ENCODE peak calls at places on chromosomes 2 and 18, in four cellular contexts. F is MM.1S, D is choroid plexus epithelial cell, Y is nephron progenitor cell. X is an unnamed sample.

GRCh38 chr2:201402651-201403573 is 45.8 kb upstream of the FLACC1 start:
- DNase-seq in F (no peak), D (peak; percentile 59), Y (no peak), X (no peak)

GRCh38 chr2:180077295-180077906 is 70.3 kb upstream of the CWC22 start:
- DNase-seq in F (peak; percentile 46), D (peak; percentile 61), Y (no peak), X (peak; percentile 16)

GRCh38 chr18:54958711-54959625 is at the start of gene CCDC68:
- DNase-seq in F (no peak), D (peak; percentile 56), Y (no peak), X (no peak)

GRCh38 chr2:185374878-185375277 is 363.7 kb upstream of the FSIP2 start:
- DNase-seq in F (no peak), D (no peak), Y (no peak), X (no peak)

GRCh38 chr2:190663839-190664238 is 15.0 kb downstream of the NAB1 start:
- DNase-seq in F (no peak), D (peak; percentile 28), Y (no peak), X (no peak)

GRCh38 chr2:209960676-209961630 is 41.5 kb upstream of the RPE start:
- DNase-seq in F (peak; percentile 72), D (peak; percentile 96), Y (peak; percentile 63), X (peak; percentile 38)

GRCh38 chr2:219073413-219074129 is 12.8 kb upstream of the IHH start:
- DNase-seq in F (peak; percentile 30), D (peak; percentile 85), Y (peak; percentile 65), X (peak; percentile 70)

GRCh38 chr2:106956879-106957278 is 70.9 kb upstream of the ST6GAL2 start:
- DNase-seq in F (no peak), D (peak; percentile 96), Y (no peak), X (no peak)

GRCh38 chr2:141522702-141523101 is 608.1 kb downstream of the LRP1B start:
- DNase-seq in F (no peak), D (peak; percentile 6), Y (no peak), X (no peak)

GRCh38 chr18:9148239-9148552 is 11.6 kb downstream of the ANKRD12 start:
- DNase-seq in F (no peak), D (no peak), Y (no peak), X (no peak)

GRCh38 chr2:141641462-141641861 is 489.4 kb downstream of the LRP1B start:
- DNase-seq in F (no peak), D (peak; percentile 57), Y (no peak), X (no peak)

GRCh38 chr2:12809526-12809925 is 92.8 kb downstream of the TRIB2 start:
- DNase-seq in F (no peak), D (no peak), Y (no peak), X (no peak)

GRCh38 chr2:240781471-240782220 is 38.4 kb downstream of the KIF1A start:
- DNase-seq in F (no peak), D (no peak), Y (no peak), X (no peak)

GRCh38 chr2:40242315-40242714 is 209.6 kb downstream of the SLC8A1 start:
- DNase-seq in F (no peak), D (no peak), Y (no peak), X (no peak)

GRCh38 chr2:19312949-19313348 is 45.5 kb downstream of the OSR1 start:
- DNase-seq in F (no peak), D (peak; percentile 79), Y (no peak), X (peak; percentile 14)

GRCh38 chr2:31275976-31276375 is 42.0 kb downstream of the EHD3 start:
- DNase-seq in F (no peak), D (no peak), Y (no peak), X (no peak)

GRCh38 chr2:238811765-238812164 is 36.1 kb upstream of the TWIST2 start:
- DNase-seq in F (no peak), D (peak; percentile 26), Y (no peak), X (no peak)

GRCh38 chr2:17156086-17156485 is 362.2 kb downstream of the RAD51AP2 start:
- DNase-seq in F (no peak), D (peak; percentile 8), Y (no peak), X (no peak)

GRCh38 chr2:217743980-217744761 is 258.6 kb downstream of the TNS1 start:
- DNase-seq in F (no peak), D (no peak), Y (no peak), X (peak; percentile 3)

GRCh38 chr18:32425466-32425865 is 45.2 kb downstream of the GAREM1 start:
- DNase-seq in F (no peak), D (peak; percentile 87), Y (no peak), X (no peak)

GRCh38 chr18:25650201-25650941 is 298.4 kb upstream of the ZNF521 start:
- DNase-seq in F (no peak), D (peak; percentile 96), Y (no peak), X (no peak)

DNA sequence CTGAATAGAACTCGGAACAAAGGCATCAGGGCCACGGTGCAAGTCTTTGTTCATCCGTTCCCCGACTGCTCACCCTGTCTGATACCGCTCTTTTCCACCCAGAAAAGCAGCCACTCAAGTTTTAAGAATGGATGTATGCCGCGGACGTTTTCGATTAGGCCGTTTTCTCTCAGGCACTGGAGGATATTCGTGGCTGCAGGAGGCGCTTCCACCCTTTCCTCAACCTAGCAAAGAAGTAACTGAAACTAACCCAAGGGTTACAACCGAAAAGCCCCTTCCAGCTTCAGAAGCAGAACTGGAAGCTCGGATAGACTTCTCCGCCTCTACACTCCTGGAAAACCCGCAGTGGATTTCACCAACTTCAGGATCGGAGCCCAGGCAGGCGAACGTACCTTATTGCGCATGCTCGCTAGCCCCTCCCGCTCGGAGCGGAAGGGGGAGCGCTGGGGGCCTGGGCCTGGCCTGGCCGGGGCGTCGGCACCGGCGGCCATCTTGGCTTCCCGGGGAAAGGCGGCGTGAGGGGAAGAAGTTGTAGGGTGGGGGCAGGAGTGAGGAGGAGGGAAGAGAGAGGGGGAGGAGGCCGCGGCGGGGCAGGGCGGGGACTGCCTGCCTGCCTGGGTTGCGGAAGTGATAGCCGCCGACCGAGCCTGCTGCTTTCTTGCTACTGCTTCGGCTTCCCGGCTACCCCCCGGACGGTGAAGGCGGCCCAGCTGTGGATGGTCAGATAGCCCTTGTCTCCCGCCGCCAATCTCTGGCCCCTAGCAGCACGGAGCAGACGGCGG is at the start of gene ACTR3:
- DNase-seq in F (peak; percentile 99), D (peak; percentile 99), Y (peak; percentile 99), X (peak; percentile 92)
- TF ChIP-seq CTCF in F (no peak), D (peak; percentile 28), Y (no peak), X (no peak)

GRCh38 chr2:10448646-10449480 is 736 bp upstream of the ODC1 start:
- DNase-seq in F (peak; percentile 97), D (no peak), Y (peak; percentile 93), X (peak; percentile 72)

GRCh38 chr2:10449481-10449831 is 1.3 kb upstream of the ODC1 start:
- DNase-seq in F (no peak), D (no peak), Y (no peak), X (no peak)

GRCh38 chr2:10448208-10448645 is at the start of gene ODC1:
- DNase-seq in F (peak; percentile 96), D (peak; percentile 90), Y (peak; percentile 99), X (peak; percentile 98)

GRCh38 chr2:10446631-10447030 is 1.5 kb downstream of the ODC1 start:
- DNase-seq in F (peak; percentile 30), D (no peak), Y (no peak), X (no peak)

DNA sequence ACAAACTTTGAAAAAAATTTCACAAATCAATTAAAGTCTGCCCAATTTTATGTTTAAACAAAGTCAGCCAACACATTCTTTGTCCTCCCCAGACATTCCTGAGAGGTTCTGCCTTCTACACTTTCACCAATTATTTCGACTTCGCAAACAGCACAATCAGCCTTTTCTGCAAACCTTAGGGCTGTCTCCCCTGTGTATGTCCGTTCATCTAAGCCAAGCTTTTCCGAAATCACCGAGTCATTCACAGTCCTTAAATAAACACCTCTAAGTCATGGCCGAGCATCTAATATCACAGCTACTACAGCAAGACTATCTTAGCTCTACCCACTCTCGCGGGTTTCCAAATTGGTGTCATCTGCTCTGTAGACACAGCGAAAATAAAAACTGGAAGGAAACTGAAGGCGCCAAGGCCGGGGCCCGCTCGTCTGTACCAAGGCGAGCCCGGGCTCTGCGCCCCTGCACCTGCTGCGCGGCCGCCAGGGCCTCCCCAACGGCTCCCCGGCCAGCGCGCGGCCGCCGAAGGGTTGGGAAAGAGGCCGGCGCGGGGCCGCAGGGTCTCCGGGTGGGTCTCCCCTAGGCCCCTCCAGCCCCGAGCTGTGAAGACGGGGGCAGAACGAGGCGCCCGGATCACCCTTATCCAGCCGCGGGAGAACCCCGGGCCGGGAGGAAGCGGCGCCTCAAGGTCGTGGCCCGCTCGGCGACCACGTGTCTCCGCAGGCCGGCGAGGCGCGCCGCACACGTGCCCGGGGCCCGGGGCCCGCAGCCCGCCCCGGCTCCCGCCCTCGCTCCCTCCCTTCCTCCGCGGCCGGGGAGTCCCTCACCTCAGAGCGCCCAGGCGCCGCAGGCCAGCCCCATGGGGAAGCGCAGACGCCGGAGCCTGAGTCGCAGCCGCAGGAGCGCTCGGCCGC is 573 bp downstream of the ODC1 start:
- DNase-seq in F (peak; percentile 72), D (peak; percentile 51), Y (no peak), X (peak; percentile 81)
- TF ChIP-seq CTCF in F (no peak), D (no peak), Y (no peak), X (no peak)

GRCh38 chr2:170118641-170119040 is 59.3 kb upstream of the MYO3B start:
- DNase-seq in F (no peak), D (no peak), Y (no peak), X (no peak)

GRCh38 chr2:170122883-170123547 is 54.9 kb upstream of the MYO3B start:
- DNase-seq in F (no peak), D (peak; percentile 52), Y (no peak), X (no peak)

GRCh38 chr2:170121689-170122088 is 56.3 kb upstream of the MYO3B start:
- DNase-seq in F (no peak), D (no peak), Y (no peak), X (no peak)

GRCh38 chr2:170123593-170123992 is 54.4 kb upstream of the MYO3B start:
- DNase-seq in F (no peak), D (peak; percentile 40), Y (no peak), X (no peak)
- TF ChIP-seq CTCF in F (no peak), D (peak; percentile 38), Y (no peak), X (no peak)

GRCh38 chr2:25310690-25310964 is 31.1 kb downstream of the DNMT3A start:
- DNase-seq in F (no peak), D (no peak), Y (no peak), X (no peak)

GRCh38 chr2:25310965-25311865 is 30.5 kb downstream of the DNMT3A start:
- DNase-seq in F (no peak), D (no peak), Y (no peak), X (no peak)

GRCh38 chr2:25313711-25314513 is 27.8 kb downstream of the DNMT3A start:
- DNase-seq in F (no peak), D (no peak), Y (no peak), X (no peak)

GRCh38 chr2:25312958-25313710 is 28.6 kb downstream of the DNMT3A start:
- DNase-seq in F (no peak), D (no peak), Y (no peak), X (no peak)

DNA sequence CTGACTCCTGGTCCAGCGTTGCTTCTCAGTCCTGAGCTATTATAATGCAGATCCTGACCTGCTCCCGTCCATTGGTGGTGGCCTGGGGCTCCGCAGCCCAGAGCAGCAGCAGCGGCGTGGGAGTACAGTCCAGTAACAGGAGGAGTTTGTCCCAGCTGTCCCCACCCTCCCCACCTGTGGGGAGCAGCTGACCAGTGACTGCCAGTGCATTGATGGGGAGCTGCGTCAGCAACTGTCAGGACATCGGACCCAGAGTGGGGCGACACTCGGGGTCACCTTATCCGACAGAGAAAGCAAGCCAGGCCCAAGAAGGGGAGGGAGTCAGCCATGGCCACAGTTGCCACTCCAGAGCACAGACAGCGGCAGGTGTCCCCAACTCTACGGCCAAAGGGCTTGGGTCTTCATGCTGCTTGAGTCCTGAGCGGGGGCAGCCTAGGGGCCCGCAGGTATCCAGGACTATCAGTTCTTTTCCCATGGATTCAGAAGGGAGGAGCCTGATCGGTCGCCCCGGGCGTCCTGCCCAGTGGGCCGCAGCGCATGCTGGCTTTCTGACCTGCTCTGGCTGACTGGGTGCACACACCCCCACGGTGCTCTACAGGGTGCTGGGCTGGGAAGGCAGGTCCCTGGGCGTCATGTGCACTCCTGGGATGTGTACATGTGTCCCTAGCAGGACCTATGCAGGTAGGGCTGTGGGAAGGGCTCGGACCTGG is 29.7 kb downstream of the DNMT3A start:
- DNase-seq in F (no peak), D (no peak), Y (no peak), X (no peak)
- TF ChIP-seq CTCF in F (no peak), D (no peak), Y (no peak), X (no peak)